ENCODE peak calls at places on chromosomes 6 and 20, in four cellular contexts. E is fibroblast of the aortic adventitia, K is PC-9, F is epithelial cell of esophagus. B is an unnamed sample.

GRCh38 chr6:154485784-154486183 is 24.7 kb downstream of the CNKSR3 start:
- DNase-seq in E (peak; percentile 23), K (no peak), F (no peak), B (no peak)

GRCh38 chr6:38493929-38494547 is 145.7 kb downstream of the BTBD9 start:
- DNase-seq in E (peak; percentile 86), K (peak; percentile 56), F (peak; percentile 76), B (peak; percentile 71)

GRCh38 chr6:3999800-4000661 is 78.9 kb downstream of the FAM217A start:
- DNase-seq in E (no peak), K (no peak), F (peak; percentile 55), B (no peak)

GRCh38 chr6:33205172-33206026 is 944 bp downstream of the HSD17B8 start:
- DNase-seq in E (no peak), K (peak; percentile 73), F (peak; percentile 76), B (no peak)

GRCh38 chr20:47568019-47568418 is 66.3 kb downstream of the NCOA3 start:
- DNase-seq in E (peak; percentile 96), K (peak; percentile 83), F (no peak), B (no peak)

GRCh38 chr20:38217791-38218565 is 42.6 kb downstream of the KIAA1755 start:
- DNase-seq in E (peak; percentile 96), K (peak; percentile 81), F (peak; percentile 94), B (no peak)

GRCh38 chr6:137467211-137467610 is 27.0 kb downstream of the OLIG3 start:
- DNase-seq in E (no peak), K (no peak), F (peak; percentile 4), B (no peak)

GRCh38 chr6:79632580-79632979 is 1.5 kb downstream of the SH3BGRL2 start:
- DNase-seq in E (no peak), K (no peak), F (no peak), B (no peak)

GRCh38 chr6:4485735-4486134 is 290.5 kb upstream of the CDYL start:
- DNase-seq in E (no peak), K (no peak), F (no peak), B (no peak)

GRCh38 chr20:35563834-35564233 is 22.0 kb downstream of the ERGIC3 start:
- DNase-seq in E (no peak), K (no peak), F (no peak), B (no peak)

GRCh38 chr20:35572838-35573237 is 31.0 kb downstream of the ERGIC3 start:
- DNase-seq in E (no peak), K (no peak), F (no peak), B (no peak)

GRCh38 chr20:35571566-35571965 is 29.7 kb downstream of the ERGIC3 start:
- DNase-seq in E (no peak), K (no peak), F (no peak), B (no peak)

GRCh38 chr20:35564905-35565304 is 23.0 kb downstream of the ERGIC3 start:
- DNase-seq in E (no peak), K (no peak), F (no peak), B (no peak)

DNA sequence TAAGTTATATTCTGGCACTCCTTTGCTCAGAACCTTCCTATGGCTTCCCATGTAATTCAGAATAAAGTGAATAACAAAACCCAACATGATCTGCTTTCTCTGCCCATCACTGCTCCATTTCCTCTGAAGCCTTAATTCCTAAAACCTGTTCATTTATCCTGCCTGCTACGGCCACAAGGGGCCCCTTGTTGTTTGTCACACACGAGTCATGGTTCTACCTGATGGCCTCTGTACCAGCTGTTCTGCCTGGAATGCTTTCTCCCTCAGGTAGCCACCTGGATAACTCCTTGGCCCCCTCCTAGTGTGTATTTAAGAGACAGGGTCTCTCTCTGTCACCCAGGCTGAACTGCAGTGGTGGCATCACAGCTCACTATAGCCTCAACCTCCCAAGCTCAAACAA is 26.8 kb downstream of the ERGIC3 start:
- DNase-seq in E (no peak), K (peak; percentile 55), F (peak; percentile 47), B (no peak)
- TF ChIP-seq CTCF in E (no peak), K (peak; percentile 56), F (peak; percentile 55), B (no peak)

GRCh38 chr20:62386383-62387218 is at the start of gene RPS21:
- DNase-seq in E (peak; percentile 85), K (peak; percentile 85), F (peak; percentile 95), B (peak; percentile 93)
- TF ChIP-seq CTCF in E (no peak), K (no peak), F (no peak), B (no peak)

GRCh38 chr6:114690625-114691024 is 347.8 kb upstream of the HS3ST5 start:
- DNase-seq in E (no peak), K (no peak), F (no peak), B (no peak)
- TF ChIP-seq CTCF in E (no peak), K (no peak), F (no peak), B (no peak)

DNA sequence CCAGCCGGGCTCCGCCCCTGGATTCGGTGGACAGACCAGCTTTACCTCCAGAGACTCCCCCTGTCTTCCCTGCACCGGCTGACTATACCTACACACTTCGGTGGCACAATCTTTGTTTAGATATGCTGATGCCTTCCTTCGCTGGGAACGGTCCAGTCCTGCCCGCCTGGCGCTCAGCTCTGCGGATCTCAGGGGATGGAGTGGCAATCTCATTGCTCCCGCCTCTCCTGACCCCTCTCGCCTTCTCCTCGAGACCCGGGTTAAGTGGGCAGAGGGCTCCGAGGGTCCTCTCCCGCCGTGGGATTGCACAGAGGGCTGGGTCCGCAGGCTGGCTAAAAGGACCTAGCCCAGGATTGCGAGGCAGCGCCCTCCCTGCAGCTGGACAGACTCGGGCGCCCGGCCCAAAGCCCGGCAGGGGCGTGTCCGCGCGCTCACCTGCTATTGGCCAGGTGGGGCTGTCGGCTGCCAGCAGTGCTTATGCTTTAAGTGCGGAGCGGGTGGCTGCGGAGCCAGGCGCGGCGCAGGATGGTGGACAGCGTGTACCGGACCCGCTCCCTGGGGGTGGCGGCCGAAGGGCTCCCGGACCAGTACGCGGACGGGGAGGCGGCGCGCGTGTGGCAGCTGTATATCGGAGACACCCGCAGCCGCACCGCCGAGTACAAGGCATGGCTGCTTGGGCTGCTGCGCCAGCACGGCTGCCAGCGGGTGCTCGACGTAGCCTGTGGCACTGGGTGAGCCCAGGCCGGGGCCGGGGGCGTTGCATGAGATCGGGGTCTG is at the start of gene GNMT:
- DNase-seq in E (no peak), K (peak; percentile 71), F (peak; percentile 78), B (peak; percentile 21)
- TF ChIP-seq CTCF in E (no peak), K (no peak), F (no peak), B (no peak)

B was measured in natural killer cell.